ENCODE peak calls at places on chromosome 18, in four cellular contexts. V, T, W and L are unnamed samples.
A peak's percentile ranks its signal among the peaks of the same experiment; 100 is the strongest.

GRCh38 chr18:55587341-55588000 is 521 bp downstream of the TCF4 start:
- DNase-seq in W (peak; percentile 30), V (no peak), T (no peak), L (no peak)

GRCh38 chr18:43563780-43564179 is 286.5 kb upstream of the SYT4 start:
- DNase-seq in W (peak; percentile 38), V (peak; percentile 39), T (no peak), L (peak; percentile 44)

GRCh38 chr18:22606563-22607283 is 189.0 kb upstream of the CTAGE1 start:
- DNase-seq in V (no peak), T (no peak), W (no peak), L (no peak)

GRCh38 chr18:33505297-33505696 is 64.8 kb upstream of the CCDC178 start:
- DNase-seq in W (no peak), T (no peak), V (no peak), L (no peak)

GRCh38 chr18:6557470-6558245 is 142.9 kb upstream of the L3MBTL4 start:
- DNase-seq in T (no peak), V (no peak), W (peak; percentile 75), L (no peak)

GRCh38 chr18:35045121-35045520 is 3.9 kb downstream of the MAPRE2 start:
- DNase-seq in T (no peak), V (no peak), W (no peak), L (no peak)

GRCh38 chr18:22846088-22846683 is 86.9 kb upstream of the RBBP8 start:
- DNase-seq in W (no peak), T (no peak), V (peak; percentile 39), L (no peak)

GRCh38 chr18:24112874-24113615 is 25.8 kb upstream of the CABYR start:
- DNase-seq in W (no peak), V (no peak), T (no peak), L (no peak)

GRCh38 chr18:5628512-5629255 is 84.9 kb upstream of the EPB41L3 start:
- DNase-seq in W (no peak), T (no peak), V (peak; percentile 96), L (peak; percentile 42)

GRCh38 chr18:13261658-13262357 is 43.2 kb downstream of the LDLRAD4 start:
- DNase-seq in W (peak; percentile 57), T (no peak), V (no peak), L (no peak)

GRCh38 chr18:55582325-55582724 is 5.7 kb downstream of the TCF4 start:
- DNase-seq in W (peak; percentile 68), V (no peak), T (peak; percentile 31), L (peak; percentile 52)

GRCh38 chr18:37987901-37988300 is 422.3 kb upstream of the CELF4 start:
- DNase-seq in T (no peak), V (no peak), W (no peak), L (no peak)

GRCh38 chr18:79738041-79738461 is 58.4 kb downstream of the CTDP1 start:
- DNase-seq in V (no peak), W (no peak), T (no peak), L (no peak)

GRCh38 chr18:75036941-75037516 is 171.9 kb downstream of the PTGR3 start:
- DNase-seq in V (no peak), W (no peak), T (no peak), L (no peak)

GRCh38 chr18:63940008-63940407 is 9.1 kb upstream of the HMSD start:
- DNase-seq in T (no peak), W (no peak), V (no peak), L (no peak)

GRCh38 chr18:63936932-63937393 is 12.1 kb upstream of the HMSD start:
- DNase-seq in V (no peak), T (no peak), W (no peak), L (no peak)

GRCh38 chr18:63930774-63931354 is 18.2 kb upstream of the HMSD start:
- DNase-seq in T (no peak), W (no peak), V (no peak), L (no peak)

DNA sequence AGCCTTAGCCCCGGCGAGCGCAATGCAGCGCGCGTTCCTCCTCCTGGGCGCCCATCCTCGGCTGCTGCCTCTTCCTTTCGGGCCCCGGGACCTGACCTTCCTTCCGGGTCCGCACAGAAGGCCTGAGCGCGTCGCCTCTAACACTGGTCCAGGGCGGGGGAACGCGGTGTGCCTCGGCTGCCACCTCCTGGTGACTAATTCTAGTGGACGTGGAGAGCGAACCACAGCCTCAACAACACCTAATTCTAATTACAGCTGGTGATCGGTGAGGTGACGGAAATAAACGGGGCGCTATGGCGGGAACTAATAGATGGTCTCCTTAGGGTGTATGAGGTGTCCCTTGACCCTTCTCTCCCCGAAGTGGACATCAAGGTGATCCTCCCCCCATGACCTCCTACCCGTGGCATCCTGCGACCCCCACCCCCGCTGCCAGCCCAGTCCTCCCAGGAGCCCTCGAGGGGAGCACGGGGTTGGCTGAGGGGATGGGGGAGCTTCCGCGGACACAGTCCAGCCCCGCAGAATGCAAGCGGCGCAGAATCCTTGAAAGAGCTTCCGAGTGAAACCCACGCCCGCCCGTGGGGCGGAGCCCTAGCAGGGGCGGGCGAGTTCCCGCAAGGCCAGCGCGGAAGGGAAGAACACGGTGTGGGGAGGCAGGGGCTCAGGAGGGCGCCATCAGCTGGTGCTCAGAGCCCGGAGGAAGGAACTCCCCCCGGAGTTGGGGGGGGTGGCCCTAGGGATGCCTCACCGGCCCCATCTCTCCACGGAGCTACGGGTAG is 12.8 kb upstream of the HMSD start:
- DNase-seq in T (peak; percentile 70), W (peak; percentile 92), V (peak; percentile 92), L (peak; percentile 69)
- H3K18ac ChIP-seq in T (peak overlapping the region; percentile 14), W (no peak overlapping the region), V (no peak overlapping the region), L (peak overlapping the region; percentile 89)

GRCh38 chr18:45733535-45733934 is 9.6 kb downstream of the SLC14A1 start:
- DNase-seq in W (peak; percentile 75), V (no peak), T (peak; percentile 19), L (no peak)
- H2BK12ac ChIP-seq in W (no peak overlapping the region), V (no peak overlapping the region), T (no peak overlapping the region), L (no peak overlapping the region)

GRCh38 chr18:57789105-57789504 is 14.0 kb downstream of the ATP8B1 start:
- DNase-seq in W (no peak), T (no peak), V (no peak), L (no peak)
- H3K18ac ChIP-seq in W (no peak overlapping the region), T (no peak overlapping the region), V (no peak overlapping the region), L (no peak overlapping the region)

DNA sequence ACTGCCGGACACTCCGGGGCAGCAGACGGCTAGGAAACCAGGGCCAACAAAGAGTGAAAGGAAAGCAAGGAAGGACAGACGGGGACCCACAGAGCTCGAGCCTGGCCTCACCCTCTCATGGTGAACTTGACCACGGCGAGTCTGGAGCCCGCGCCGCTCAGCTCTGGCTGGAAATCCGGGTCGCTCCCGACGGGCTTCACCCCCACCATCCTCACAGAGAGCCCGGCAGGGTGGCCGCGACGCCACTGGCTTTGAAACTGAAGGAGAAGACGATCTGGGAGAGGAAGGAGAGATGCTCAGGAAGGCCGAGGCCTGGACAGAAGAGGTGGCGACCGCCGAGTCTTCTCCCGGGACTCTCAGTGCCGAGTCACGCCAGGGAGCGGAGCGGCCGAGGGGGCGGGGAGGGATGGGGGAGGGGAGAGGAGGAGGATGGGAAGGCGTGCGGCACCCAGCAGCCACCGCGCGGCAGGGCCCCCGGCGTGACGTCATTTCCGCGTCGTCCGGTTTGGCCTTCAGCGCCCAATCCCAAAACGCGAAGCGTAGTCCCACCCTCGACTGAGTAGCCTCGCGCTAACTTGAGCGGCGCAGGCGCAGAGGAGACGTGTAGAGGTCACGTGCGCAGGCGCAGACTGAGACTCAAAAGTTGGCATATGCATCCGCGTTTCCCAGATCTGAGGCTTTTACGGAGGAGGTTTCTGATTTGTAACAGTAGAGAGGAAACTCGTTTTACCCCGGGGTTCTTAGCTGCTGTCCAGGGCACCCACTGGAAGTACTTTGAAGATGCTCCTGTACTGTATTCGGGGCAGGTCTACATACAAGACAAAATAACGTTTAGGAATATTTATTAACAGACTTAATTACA is at the start of gene TXNL1:
- DNase-seq in V (peak; percentile 100), W (peak; percentile 99), T (peak; percentile 92), L (peak; percentile 94)
- H2BK12ac ChIP-seq in V (no peak within 1 kb of the TSS), W (no peak within 1 kb of the TSS), T (peak within 1 kb of the TSS; percentile 41), L (no peak within 1 kb of the TSS)

DNA sequence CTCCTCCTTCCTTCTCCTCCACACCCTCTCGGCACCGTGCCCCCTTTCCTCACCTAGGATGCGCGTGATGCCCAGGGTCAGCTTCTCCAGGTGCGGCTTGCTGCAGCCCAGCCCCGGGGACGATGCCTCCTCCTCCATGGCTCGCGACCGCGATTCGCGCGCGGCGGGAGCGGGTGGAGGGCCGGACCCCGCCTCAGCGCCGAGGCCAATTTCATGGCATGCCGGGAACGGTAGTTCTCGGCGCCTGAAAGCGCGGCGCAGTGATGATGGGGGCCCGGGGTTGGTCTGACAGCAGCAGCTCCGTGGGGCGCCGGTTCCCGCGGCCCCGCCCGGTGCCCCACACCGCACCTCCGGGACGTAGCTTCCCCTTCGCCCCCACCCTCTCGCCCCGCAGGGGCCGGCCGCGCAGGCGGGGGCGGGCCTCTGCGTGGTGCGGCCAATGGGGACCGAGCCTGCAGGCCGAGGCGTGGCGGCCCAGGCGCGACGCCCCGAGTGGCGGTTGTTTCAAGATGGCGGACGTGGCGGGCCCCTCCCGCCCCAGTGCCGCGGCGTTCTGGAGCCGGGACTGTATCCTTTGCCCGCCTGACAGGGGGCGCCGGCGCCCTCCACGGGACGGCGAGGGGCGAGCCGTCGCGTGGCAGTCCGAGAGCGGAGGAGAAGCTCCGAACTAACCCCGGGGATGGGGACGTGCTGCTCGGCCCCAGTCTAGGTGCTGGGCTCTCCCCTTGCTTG is at the start of the genes KIAA1328 and TPGS2:
- DNase-seq in T (peak; percentile 61), V (peak; percentile 87), W (peak; percentile 87), L (peak; percentile 81)
- H3K18ac ChIP-seq in T (peak within 1 kb of the TSS; percentile 94), V (peak within 1 kb of the TSS; percentile 54), W (peak within 1 kb of the TSS; percentile 95), L (peak within 1 kb of the TSS; percentile 100)

DNA sequence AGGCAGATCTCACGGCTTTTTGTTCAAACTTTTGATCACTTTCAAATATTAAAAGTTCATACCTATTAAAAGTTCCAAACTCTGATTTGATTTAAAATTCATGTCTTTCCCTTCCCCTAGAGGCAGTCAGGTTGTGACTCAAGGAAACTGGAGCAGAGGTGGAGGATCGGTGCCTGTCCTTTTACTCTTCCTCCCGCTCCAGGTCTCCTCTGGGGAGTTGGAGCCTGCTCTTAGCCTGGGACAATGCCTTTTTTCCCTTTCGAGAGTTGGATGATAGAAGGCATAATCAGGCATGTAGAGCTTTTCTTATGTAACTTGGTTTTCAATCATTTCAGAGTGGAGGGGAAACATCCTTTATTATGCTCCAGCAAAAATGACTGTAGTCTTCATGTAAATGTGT is 1706.1 kb upstream of the CELF4 start:
- DNase-seq in V (no peak), W (no peak), T (no peak), L (no peak)
- H2BK12ac ChIP-seq in V (no peak overlapping the region), W (no peak overlapping the region), T (no peak overlapping the region), L (no peak overlapping the region)